ENCODE peak calls at places on chromosome X, in nine cellular contexts. One of them, this sample, is unnamed.

GRCh38 chrX:120125444-120125843 is 9.7 kb upstream of the RHOXF1 start:
- DNase-seq in hepatocyte: no peak
- DNase-seq in SJSA1: peak
- DNase-seq in A549: no peak
- DNase-seq in suprapubic skin: no peak
- DNase-seq in HL-60: no peak
- DNase-seq in CD4-positive, alpha-beta memory T cell: no peak
- DNase-seq in neuronal stem cell: no peak
- DNase-seq in breast epithelium: no peak
- DNase-seq in this sample: no peak

GRCh38 chrX:41333744-41333993 is 293 bp upstream of the DDX3X start:
- DNase-seq in hepatocyte: peak
- DNase-seq in SJSA1: peak
- DNase-seq in A549: peak
- DNase-seq in suprapubic skin: no peak
- DNase-seq in HL-60: no peak
- DNase-seq in CD4-positive, alpha-beta memory T cell: no peak
- DNase-seq in neuronal stem cell: peak
- DNase-seq in breast epithelium: no peak
- DNase-seq in this sample: peak

GRCh38 chrX:71103110-71103983 is 3.2 kb downstream of the CXorf65 start:
- DNase-seq in hepatocyte: peak
- DNase-seq in SJSA1: no peak
- DNase-seq in A549: no peak
- DNase-seq in suprapubic skin: no peak
- DNase-seq in HL-60: no peak
- DNase-seq in CD4-positive, alpha-beta memory T cell: peak
- DNase-seq in neuronal stem cell: no peak
- DNase-seq in breast epithelium: no peak
- DNase-seq in this sample: no peak

GRCh38 chrX:70190225-70190624 is 12.9 kb downstream of the DGAT2L6 start:
- DNase-seq in hepatocyte: no peak
- DNase-seq in SJSA1: no peak
- DNase-seq in A549: no peak
- DNase-seq in suprapubic skin: no peak
- DNase-seq in HL-60: no peak
- DNase-seq in CD4-positive, alpha-beta memory T cell: no peak
- DNase-seq in neuronal stem cell: no peak
- DNase-seq in breast epithelium: no peak
- DNase-seq in this sample: no peak

GRCh38 chrX:140733766-140734342 is 24.3 kb downstream of the LINC00632 start:
- DNase-seq in hepatocyte: peak
- DNase-seq in SJSA1: no peak
- DNase-seq in A549: peak
- DNase-seq in suprapubic skin: no peak
- DNase-seq in HL-60: peak
- DNase-seq in CD4-positive, alpha-beta memory T cell: peak
- DNase-seq in neuronal stem cell: no peak
- DNase-seq in breast epithelium: no peak
- DNase-seq in this sample: no peak

GRCh38 chrX:113551919-113552318 is 711.3 kb upstream of the AMOT start:
- DNase-seq in hepatocyte: no peak
- DNase-seq in SJSA1: no peak
- DNase-seq in A549: no peak
- DNase-seq in suprapubic skin: no peak
- DNase-seq in HL-60: no peak
- DNase-seq in CD4-positive, alpha-beta memory T cell: no peak
- DNase-seq in neuronal stem cell: no peak
- DNase-seq in breast epithelium: no peak
- DNase-seq in this sample: no peak

GRCh38 chrX:11266329-11266830 is 26.8 kb upstream of the AMELX start:
- DNase-seq in hepatocyte: no peak
- DNase-seq in SJSA1: no peak
- DNase-seq in A549: no peak
- DNase-seq in suprapubic skin: no peak
- DNase-seq in HL-60: no peak
- DNase-seq in CD4-positive, alpha-beta memory T cell: no peak
- DNase-seq in neuronal stem cell: no peak
- DNase-seq in breast epithelium: no peak
- DNase-seq in this sample: no peak

GRCh38 chrX:44451056-44451455 is 91.6 kb downstream of the FUNDC1 start:
- DNase-seq in hepatocyte: no peak
- DNase-seq in SJSA1: no peak
- DNase-seq in A549: no peak
- DNase-seq in suprapubic skin: no peak
- DNase-seq in HL-60: no peak
- DNase-seq in CD4-positive, alpha-beta memory T cell: no peak
- DNase-seq in neuronal stem cell: peak
- DNase-seq in breast epithelium: no peak
- DNase-seq in this sample: no peak

GRCh38 chrX:100635040-100635439 is 1.6 kb downstream of the TSPAN6 start:
- DNase-seq in hepatocyte: no peak
- DNase-seq in SJSA1: no peak
- DNase-seq in A549: no peak
- DNase-seq in suprapubic skin: no peak
- DNase-seq in HL-60: no peak
- DNase-seq in CD4-positive, alpha-beta memory T cell: no peak
- DNase-seq in neuronal stem cell: no peak
- DNase-seq in breast epithelium: no peak
- DNase-seq in this sample: no peak

DNA sequence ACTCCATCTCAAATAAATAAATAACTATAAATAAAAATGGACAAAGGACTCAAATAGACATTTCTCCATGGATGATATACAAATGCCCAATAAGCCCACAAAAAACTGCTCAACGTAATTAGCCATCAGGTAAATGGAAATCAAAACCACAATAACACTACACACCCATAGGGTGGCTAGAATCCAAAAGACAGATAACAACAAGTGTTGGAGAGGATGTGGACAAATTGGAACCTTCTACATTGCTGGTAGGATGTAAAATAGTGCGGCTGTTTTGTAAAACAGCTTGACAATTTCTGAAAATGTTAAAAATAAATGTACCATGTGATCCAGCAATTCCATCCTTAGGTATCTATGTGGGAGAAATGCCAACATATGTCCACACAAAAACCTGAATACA is 52.1 kb downstream of the ZNF157 start:
- DNase-seq in hepatocyte: no peak
- DNase-seq in SJSA1: no peak
- DNase-seq in A549: no peak
- DNase-seq in suprapubic skin: no peak
- DNase-seq in HL-60: no peak
- DNase-seq in CD4-positive, alpha-beta memory T cell: no peak
- DNase-seq in neuronal stem cell: no peak
- DNase-seq in breast epithelium: no peak
- DNase-seq in this sample: no peak
- H3K27ac ChIP-seq in hepatocyte: no peak
- H3K27ac ChIP-seq in SJSA1: no peak
- H3K27ac ChIP-seq in A549: no peak
- H3K27ac ChIP-seq in suprapubic skin: no peak
- H3K27ac ChIP-seq in HL-60: no peak
- H3K27ac ChIP-seq in CD4-positive, alpha-beta memory T cell: no peak
- H3K27ac ChIP-seq in neuronal stem cell: no peak
- H3K27ac ChIP-seq in breast epithelium: no peak
- H3K27ac ChIP-seq in this sample: no peak

GRCh38 chrX:87518504-87518903 is 902 bp downstream of the KLHL4 start:
- DNase-seq in hepatocyte: no peak
- DNase-seq in SJSA1: peak
- DNase-seq in A549: no peak
- DNase-seq in suprapubic skin: no peak
- DNase-seq in HL-60: no peak
- DNase-seq in CD4-positive, alpha-beta memory T cell: no peak
- DNase-seq in neuronal stem cell: no peak
- DNase-seq in breast epithelium: no peak
- DNase-seq in this sample: no peak
- H3K4me3 ChIP-seq in hepatocyte: peak
- H3K4me3 ChIP-seq in SJSA1: peak
- H3K4me3 ChIP-seq in A549: peak
- H3K4me3 ChIP-seq in suprapubic skin: peak
- H3K4me3 ChIP-seq in HL-60: no peak
- H3K4me3 ChIP-seq in CD4-positive, alpha-beta memory T cell: no peak
- H3K4me3 ChIP-seq in neuronal stem cell: no peak
- H3K4me3 ChIP-seq in breast epithelium: no peak
- H3K4me3 ChIP-seq in this sample: peak

GRCh38 chrX:33198561-33199279 is 12.6 kb downstream of the DMD start:
- DNase-seq in hepatocyte: no peak
- DNase-seq in SJSA1: no peak
- DNase-seq in A549: no peak
- DNase-seq in suprapubic skin: no peak
- DNase-seq in HL-60: no peak
- DNase-seq in CD4-positive, alpha-beta memory T cell: no peak
- DNase-seq in neuronal stem cell: no peak
- DNase-seq in breast epithelium: no peak
- DNase-seq in this sample: no peak

GRCh38 chrX:33190016-33190415 is 21.3 kb downstream of the DMD start:
- DNase-seq in hepatocyte: no peak
- DNase-seq in SJSA1: no peak
- DNase-seq in A549: no peak
- DNase-seq in suprapubic skin: no peak
- DNase-seq in HL-60: no peak
- DNase-seq in CD4-positive, alpha-beta memory T cell: no peak
- DNase-seq in neuronal stem cell: no peak
- DNase-seq in breast epithelium: no peak
- DNase-seq in this sample: no peak

GRCh38 chrX:33194876-33195433 is 16.4 kb downstream of the DMD start:
- DNase-seq in hepatocyte: no peak
- DNase-seq in SJSA1: peak
- DNase-seq in A549: no peak
- DNase-seq in suprapubic skin: no peak
- DNase-seq in HL-60: no peak
- DNase-seq in CD4-positive, alpha-beta memory T cell: no peak
- DNase-seq in neuronal stem cell: no peak
- DNase-seq in breast epithelium: no peak
- DNase-seq in this sample: no peak

GRCh38 chrX:33194289-33194688 is 17.1 kb downstream of the DMD start:
- DNase-seq in hepatocyte: no peak
- DNase-seq in SJSA1: no peak
- DNase-seq in A549: no peak
- DNase-seq in suprapubic skin: no peak
- DNase-seq in HL-60: no peak
- DNase-seq in CD4-positive, alpha-beta memory T cell: no peak
- DNase-seq in neuronal stem cell: no peak
- DNase-seq in breast epithelium: no peak
- DNase-seq in this sample: no peak

DNA sequence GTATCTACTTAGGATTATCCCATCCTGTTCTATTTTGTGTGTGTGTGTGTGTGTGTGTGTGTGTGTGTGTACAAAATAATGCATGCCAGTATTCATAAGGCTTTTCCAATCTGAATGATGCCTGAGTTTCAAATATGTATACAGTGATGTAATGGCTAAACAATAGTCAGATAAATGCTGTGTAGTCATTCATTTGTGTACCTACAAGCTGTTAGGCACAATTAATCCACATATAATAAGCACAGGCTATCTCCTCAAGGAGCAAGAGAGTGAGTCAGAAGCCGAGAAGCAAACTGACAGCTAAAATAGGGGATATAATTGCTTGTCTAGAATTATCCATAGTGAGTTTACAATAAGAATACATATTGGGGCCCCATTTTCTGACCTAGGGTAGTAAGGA is 15.7 kb downstream of the DMD start:
- DNase-seq in hepatocyte: no peak
- DNase-seq in SJSA1: no peak
- DNase-seq in A549: no peak
- DNase-seq in suprapubic skin: no peak
- DNase-seq in HL-60: no peak
- DNase-seq in CD4-positive, alpha-beta memory T cell: no peak
- DNase-seq in neuronal stem cell: no peak
- DNase-seq in breast epithelium: no peak
- DNase-seq in this sample: no peak
- H3K27ac ChIP-seq in hepatocyte: no peak
- H3K27ac ChIP-seq in SJSA1: no peak
- H3K27ac ChIP-seq in A549: no peak
- H3K27ac ChIP-seq in suprapubic skin: no peak
- H3K27ac ChIP-seq in HL-60: no peak
- H3K27ac ChIP-seq in CD4-positive, alpha-beta memory T cell: no peak
- H3K27ac ChIP-seq in neuronal stem cell: no peak
- H3K27ac ChIP-seq in breast epithelium: no peak
- H3K27ac ChIP-seq in this sample: no peak

GRCh38 chrX:84160736-84161135 is 27.3 kb downstream of the RPS6KA6 start:
- DNase-seq in hepatocyte: no peak
- DNase-seq in SJSA1: no peak
- DNase-seq in A549: no peak
- DNase-seq in suprapubic skin: no peak
- DNase-seq in HL-60: no peak
- DNase-seq in CD4-positive, alpha-beta memory T cell: no peak
- DNase-seq in neuronal stem cell: no peak
- DNase-seq in breast epithelium: no peak
- DNase-seq in this sample: no peak
- H3K4me3 ChIP-seq in hepatocyte: no peak
- H3K4me3 ChIP-seq in SJSA1: no peak
- H3K4me3 ChIP-seq in A549: no peak
- H3K4me3 ChIP-seq in suprapubic skin: no peak
- H3K4me3 ChIP-seq in HL-60: no peak
- H3K4me3 ChIP-seq in CD4-positive, alpha-beta memory T cell: no peak
- H3K4me3 ChIP-seq in neuronal stem cell: no peak
- H3K4me3 ChIP-seq in breast epithelium: no peak
- H3K4me3 ChIP-seq in this sample: no peak

DNA sequence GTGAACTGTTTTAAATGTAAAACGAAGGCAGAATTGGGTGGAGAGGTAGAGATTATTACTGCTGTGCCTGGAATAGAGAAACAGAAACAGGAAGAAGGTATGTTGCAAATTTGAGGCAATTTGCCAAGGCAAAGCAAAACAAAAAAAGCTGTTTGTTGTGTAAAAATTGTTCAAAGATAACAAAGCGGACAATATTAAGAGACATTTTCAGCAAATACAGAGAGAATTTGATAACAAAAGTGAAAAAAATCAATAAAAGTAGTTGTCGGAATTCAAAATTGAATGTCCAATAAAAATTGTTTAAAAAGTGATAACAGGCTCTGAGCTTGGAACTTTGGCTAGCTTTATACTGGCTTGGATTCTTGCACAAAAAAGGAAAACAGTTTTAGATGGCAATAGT is 14.4 kb upstream of the SMS start:
- DNase-seq in hepatocyte: no peak
- DNase-seq in SJSA1: peak
- DNase-seq in A549: peak
- DNase-seq in suprapubic skin: no peak
- DNase-seq in HL-60: no peak
- DNase-seq in CD4-positive, alpha-beta memory T cell: no peak
- DNase-seq in neuronal stem cell: no peak
- DNase-seq in breast epithelium: no peak
- DNase-seq in this sample: no peak
- H3K27ac ChIP-seq in hepatocyte: peak
- H3K27ac ChIP-seq in SJSA1: peak
- H3K27ac ChIP-seq in A549: peak
- H3K27ac ChIP-seq in suprapubic skin: peak
- H3K27ac ChIP-seq in HL-60: peak
- H3K27ac ChIP-seq in CD4-positive, alpha-beta memory T cell: no peak
- H3K27ac ChIP-seq in neuronal stem cell: no peak
- H3K27ac ChIP-seq in breast epithelium: no peak
- H3K27ac ChIP-seq in this sample: peak

GRCh38 chrX:31265383-31265782 is 193.5 kb upstream of the FTHL17 start:
- DNase-seq in hepatocyte: no peak
- DNase-seq in SJSA1: no peak
- DNase-seq in A549: no peak
- DNase-seq in suprapubic skin: no peak
- DNase-seq in HL-60: no peak
- DNase-seq in CD4-positive, alpha-beta memory T cell: no peak
- DNase-seq in neuronal stem cell: no peak
- DNase-seq in breast epithelium: no peak
- DNase-seq in this sample: no peak
- H3K4me3 ChIP-seq in hepatocyte: no peak
- H3K4me3 ChIP-seq in SJSA1: no peak
- H3K4me3 ChIP-seq in A549: no peak
- H3K4me3 ChIP-seq in suprapubic skin: peak
- H3K4me3 ChIP-seq in HL-60: no peak
- H3K4me3 ChIP-seq in CD4-positive, alpha-beta memory T cell: no peak
- H3K4me3 ChIP-seq in neuronal stem cell: peak
- H3K4me3 ChIP-seq in breast epithelium: peak
- H3K4me3 ChIP-seq in this sample: no peak

This sample was measured in AG04450.